ENCODE peak calls at places on chromosome 22, in five cellular contexts. Y is T-helper 17 cell; J is activated CD4-positive, alpha-beta T cell treated with anti-CD3 and anti-CD28 coated beads for 48 hours; W is H54; K is fibroblast of the aortic adventitia. U is an unnamed sample.

GRCh38 chr22:37747090-37747714 is 50.4 kb downstream of the TRIOBP start:
- DNase-seq in Y (no peak), J (no peak), W (no peak), K (peak), U (no peak)

GRCh38 chr22:40922484-40923303 is 28.5 kb upstream of the RBX1 start:
- DNase-seq in Y (no peak), J (no peak), W (peak), K (peak), U (peak)

GRCh38 chr22:48780597-48781277 is 1046.9 kb downstream of the BRD1 start:
- DNase-seq in Y (no peak), J (no peak), W (no peak), K (no peak), U (no peak)

GRCh38 chr22:22210375-22210774 is 34.2 kb upstream of the VPREB1 start:
- DNase-seq in Y (no peak), J (peak), W (peak), K (peak), U (no peak)

GRCh38 chr22:46102752-46103151 is 47.6 kb upstream of the PPARA start:
- DNase-seq in Y (no peak), J (no peak), W (no peak), K (no peak), U (no peak)

GRCh38 chr22:20165421-20165820 is 14.6 kb upstream of the CCDC188 start:
- DNase-seq in Y (no peak), J (no peak), W (no peak), K (no peak), U (no peak)

GRCh38 chr22:24175160-24175808 is 6.0 kb upstream of the SUSD2 start:
- DNase-seq in Y (peak), J (peak), W (peak), K (peak), U (no peak)

GRCh38 chr22:50304528-50305392 is 2.7 kb downstream of the PLXNB2 start:
- DNase-seq in Y (no peak), J (no peak), W (no peak), K (peak), U (no peak)

GRCh38 chr22:27501191-27501936 is 300.2 kb downstream of the MN1 start:
- DNase-seq in Y (no peak), J (no peak), W (no peak), K (no peak), U (no peak)

GRCh38 chr22:49260681-49261580 is 566.7 kb downstream of the BRD1 start:
- DNase-seq in Y (no peak), J (no peak), W (no peak), K (no peak), U (no peak)

GRCh38 chr22:20578192-20578591 is 70.8 kb downstream of the MED15 start:
- DNase-seq in Y (no peak), J (no peak), W (no peak), K (no peak), U (no peak)

GRCh38 chr22:23306438-23306921 is 126.2 kb downstream of the BCR start:
- DNase-seq in Y (no peak), J (no peak), W (no peak), K (peak), U (no peak)

GRCh38 chr22:39634530-39635399 is 64.2 kb downstream of the CACNA1I start:
- DNase-seq in Y (no peak), J (peak), W (peak), K (peak), U (no peak)

GRCh38 chr22:50114221-50114981 is 24.6 kb downstream of the MOV10L1 start:
- DNase-seq in Y (no peak), J (no peak), W (no peak), K (peak), U (no peak)

GRCh38 chr22:30989473-30989872 is 20.4 kb downstream of the TUG1 start:
- DNase-seq in Y (no peak), J (no peak), W (no peak), K (no peak), U (no peak)

GRCh38 chr22:20549232-20549841 is 41.9 kb downstream of the MED15 start:
- DNase-seq in Y (peak), J (peak), W (no peak), K (no peak), U (no peak)

GRCh38 chr22:28188480-28188879 is 269.4 kb upstream of the PITPNB start:
- DNase-seq in Y (no peak), J (no peak), W (no peak), K (no peak), U (no peak)

GRCh38 chr22:28345304-28345703 is 334.3 kb downstream of the TTC28 start:
- DNase-seq in Y (no peak), J (no peak), W (no peak), K (peak), U (no peak)